ENCODE peak calls at places on chromosomes 13 and 19, in ten cellular contexts. O is spleen, Y is dorsolateral prefrontal cortex, S is Peyer's patch, R is GM23338, T is progenitor cell of endocrine pancreas, N is H9, K is left ventricle myocardium inferior, M is GM12865, V is osteocyte. J is an unnamed sample.

GRCh38 chr19:8331263-8331840 is 10.1 kb downstream of the RPS28 start:
- DNase-seq in M (no peak), N (no peak), S (no peak), Y (no peak), V (no peak), K (no peak), O (peak; percentile 46), R (no peak), T (no peak), J (no peak)

GRCh38 chr19:8489591-8490394 is 12.6 kb downstream of the PRAM1 start:
- DNase-seq in M (no peak), Y (no peak), O (peak; percentile 69), V (no peak), T (no peak), N (peak; percentile 50), K (no peak), R (peak; percentile 58), S (no peak), J (no peak)

GRCh38 chr13:111281751-111282311 is 38.6 kb upstream of the TEX29 start:
- DNase-seq in R (no peak), M (no peak), V (no peak), S (no peak), K (no peak), Y (no peak), T (no peak), O (no peak), N (no peak), J (no peak)

GRCh38 chr13:104171132-104171531 is 1104.9 kb upstream of the SLC10A2 start:
- DNase-seq in S (no peak), T (no peak), Y (no peak), K (no peak), O (no peak), N (no peak), M (no peak), V (no peak), R (no peak), J (no peak)

GRCh38 chr13:44932850-44933251 is 56.4 kb downstream of the NUFIP1 start:
- DNase-seq in M (no peak), O (no peak), N (no peak), K (no peak), T (no peak), Y (no peak), S (no peak), R (no peak), V (peak; percentile 77), J (no peak)

GRCh38 chr13:98273067-98273823 is 96.2 kb upstream of the RNF113B start:
- DNase-seq in N (no peak), M (no peak), O (no peak), R (peak; percentile 35), K (no peak), V (no peak), T (no peak), S (no peak), Y (no peak), J (no peak)

GRCh38 chr13:60329221-60329983 is 67.6 kb upstream of the TDRD3 start:
- DNase-seq in Y (no peak), T (peak; percentile 25), V (no peak), M (peak; percentile 61), O (no peak), R (peak; percentile 87), N (peak; percentile 67), S (no peak), K (no peak), J (no peak)

GRCh38 chr13:113371061-113371460 is 7.1 kb upstream of the GRTP1 start:
- DNase-seq in O (no peak), V (peak; percentile 67), T (peak; percentile 4), S (no peak), R (no peak), K (no peak), N (no peak), Y (no peak), M (no peak), J (no peak)

GRCh38 chr13:65600702-65601101 is 1629.4 kb downstream of the PCDH9 start:
- DNase-seq in K (no peak), Y (no peak), O (no peak), M (no peak), S (no peak), R (no peak), V (no peak), N (no peak), T (no peak), J (no peak)

GRCh38 chr19:9953802-9954542 is 17.7 kb upstream of the OLFM2 start:
- DNase-seq in Y (no peak), V (no peak), N (no peak), M (no peak), K (no peak), T (no peak), R (no peak), S (no peak), O (no peak), J (no peak)

GRCh38 chr13:26112843-26113242 is 61.0 kb upstream of the SHISA2 start:
- DNase-seq in O (no peak), M (no peak), N (no peak), S (no peak), K (no peak), R (peak; percentile 48), T (no peak), V (no peak), Y (no peak), J (no peak)

DNA sequence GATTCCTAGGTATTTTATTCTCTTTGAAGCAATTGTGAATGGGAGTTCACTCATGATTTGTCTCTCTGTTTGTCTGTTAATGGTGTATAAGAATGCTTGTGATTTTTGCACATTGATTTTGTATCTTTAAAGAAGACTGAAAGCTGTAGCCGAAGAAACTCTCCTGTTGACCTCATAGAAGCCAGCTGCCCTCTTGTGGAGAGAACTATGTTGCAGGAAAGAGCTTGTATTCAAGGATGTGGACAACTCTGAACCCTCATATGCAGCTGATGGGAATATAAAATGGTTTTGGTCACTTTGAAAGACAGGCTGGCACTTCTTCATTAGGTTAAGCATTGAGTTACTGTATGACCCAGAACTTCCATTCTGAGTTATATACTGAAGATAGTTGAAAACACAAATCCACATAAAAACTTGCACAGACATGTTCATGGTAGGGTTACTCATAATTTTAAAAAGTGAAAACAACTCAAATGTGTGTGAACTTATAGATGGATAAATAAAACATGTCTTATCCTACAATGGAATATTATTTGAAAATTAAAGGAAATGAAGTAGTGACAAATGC is 65.8 kb upstream of the SLITRK6 start:
- DNase-seq in K (no peak), R (peak; percentile 78), N (peak; percentile 31), T (no peak), Y (no peak), O (no peak), S (no peak), V (no peak), M (peak; percentile 2), J (no peak)
- TF ChIP-seq CTCF in K (no peak), R (peak; percentile 77), N (peak; percentile 69), T (peak; percentile 60), Y (no peak), O (no peak), S (no peak), V (peak; percentile 54), M (peak; percentile 27), J (no peak)

GRCh38 chr19:6269101-6269886 is 10.5 kb downstream of the MLLT1 start:
- DNase-seq in M (no peak), T (no peak), O (no peak), K (no peak), V (no peak), N (no peak), R (no peak), Y (no peak), S (no peak), J (no peak)

GRCh38 chr19:6264803-6265202 is 15.0 kb downstream of the MLLT1 start:
- DNase-seq in V (no peak), Y (no peak), N (no peak), O (no peak), R (no peak), M (no peak), S (no peak), K (no peak), T (no peak), J (no peak)

GRCh38 chr19:6268382-6268771 is 11.4 kb downstream of the MLLT1 start:
- DNase-seq in S (no peak), T (no peak), M (no peak), O (no peak), V (no peak), N (no peak), Y (no peak), K (no peak), R (no peak), J (no peak)

GRCh38 chr19:6270076-6270745 is 9.6 kb downstream of the MLLT1 start:
- DNase-seq in K (no peak), T (no peak), M (no peak), S (no peak), Y (no peak), N (no peak), R (no peak), O (no peak), V (no peak), J (no peak)

GRCh38 chr19:6267552-6268381 is 12.0 kb downstream of the MLLT1 start:
- DNase-seq in K (no peak), V (no peak), R (no peak), S (no peak), T (no peak), M (no peak), N (no peak), Y (no peak), O (no peak), J (no peak)
- TF ChIP-seq CTCF in K (no peak), V (no peak), R (no peak), S (no peak), T (no peak), M (no peak), N (no peak), Y (no peak), O (no peak), J (no peak)

GRCh38 chr19:23867895-23868294 is 46.8 kb upstream of the ZNF726 start:
- DNase-seq in K (no peak), S (no peak), O (no peak), R (peak; percentile 8), V (no peak), Y (no peak), T (no peak), M (no peak), N (no peak), J (no peak)
- TF ChIP-seq CTCF in K (no peak), S (no peak), O (no peak), R (peak; percentile 17), V (no peak), Y (no peak), T (no peak), M (no peak), N (no peak), J (no peak)

GRCh38 chr13:36840718-36841250 is 21.8 kb downstream of the RFXAP start:
- DNase-seq in M (no peak), R (peak; percentile 42), S (no peak), T (no peak), N (no peak), O (no peak), V (no peak), Y (no peak), K (no peak), J (no peak)

GRCh38 chr13:36839981-36840380 is 21.0 kb downstream of the RFXAP start:
- DNase-seq in N (no peak), S (no peak), V (no peak), M (no peak), K (no peak), O (no peak), R (no peak), T (no peak), Y (no peak), J (no peak)

GRCh38 chr13:36839281-36839680 is 20.3 kb downstream of the RFXAP start:
- DNase-seq in N (no peak), O (no peak), Y (no peak), S (no peak), R (no peak), M (no peak), T (no peak), K (no peak), V (no peak), J (no peak)

GRCh38 chr13:36837354-36838092 is 18.5 kb downstream of the RFXAP start:
- DNase-seq in K (no peak), O (no peak), V (no peak), S (no peak), N (peak; percentile 27), M (no peak), R (no peak), T (no peak), Y (no peak), J (no peak)

GRCh38 chr13:36841411-36841810 is 22.4 kb downstream of the RFXAP start:
- DNase-seq in Y (no peak), M (no peak), N (no peak), T (no peak), S (no peak), K (no peak), V (no peak), O (no peak), R (no peak), J (no peak)
- TF ChIP-seq CTCF in Y (no peak), M (no peak), N (no peak), T (no peak), S (no peak), K (no peak), V (no peak), O (no peak), R (no peak), J (no peak)

J was measured in natural killer cell.